ENCODE peak calls at places on chromosomes 3 and 15, in seven cellular contexts. A is NCI-H524; V is EL; Y is CD8-positive, alpha-beta T cell; H is HT-29; T is sciatic nerve; R is DMS 273 treated with DMSO at 0.1 percent for 48 hours. I is an unnamed sample.

GRCh38 chr3:143433787-143434378 is 314.3 kb downstream of the CHST2 start:
- DNase-seq in A (no peak), H (peak), Y (no peak), T (no peak), V (no peak), R (no peak), I (no peak)

GRCh38 chr3:123122525-123123315 is 55.9 kb downstream of the PDIA5 start:
- DNase-seq in A (peak), T (no peak), H (no peak), R (no peak), V (peak), Y (no peak), I (no peak)

GRCh38 chr3:11564577-11565001 is 79.1 kb downstream of the VGLL4 start:
- DNase-seq in A (no peak), R (no peak), Y (no peak), T (no peak), V (no peak), H (no peak), I (no peak)

GRCh38 chr3:38334656-38335055 is 11.9 kb upstream of the XYLB start:
- DNase-seq in R (no peak), T (no peak), V (peak), A (no peak), Y (no peak), H (no peak), I (no peak)

GRCh38 chr3:42061711-42062408 is 29.3 kb upstream of the TRAK1 start:
- DNase-seq in V (peak), H (no peak), R (peak), A (peak), T (no peak), Y (no peak), I (no peak)

GRCh38 chr15:33031324-33031736 is 163.2 kb downstream of the FMN1 start:
- DNase-seq in A (peak), R (peak), T (no peak), H (no peak), V (peak), Y (no peak), I (no peak)

GRCh38 chr3:179842061-179842460 is 189.2 kb downstream of the USP13 start:
- DNase-seq in T (no peak), R (no peak), Y (no peak), H (no peak), A (no peak), V (no peak), I (no peak)

GRCh38 chr15:90617171-90617570 is 87.4 kb downstream of the CRTC3 start:
- DNase-seq in Y (no peak), H (no peak), T (no peak), A (no peak), V (no peak), R (no peak), I (no peak)

GRCh38 chr3:49022751-49023171 is 840 bp downstream of the NDUFAF3 start:
- DNase-seq in R (no peak), A (no peak), Y (no peak), V (peak), T (no peak), H (peak), I (peak)

GRCh38 chr3:20846792-20847191 is 660.8 kb upstream of the SGO1 start:
- DNase-seq in H (no peak), Y (no peak), A (no peak), T (no peak), R (no peak), V (no peak), I (no peak)

GRCh38 chr3:7144696-7145308 is 283.9 kb downstream of the GRM7 start:
- DNase-seq in T (no peak), Y (no peak), H (peak), V (no peak), R (no peak), A (peak), I (peak)

GRCh38 chr15:59169337-59169736 is 37.3 kb upstream of the LDHAL6B start:
- DNase-seq in R (no peak), V (peak), Y (no peak), A (no peak), H (no peak), T (no peak), I (no peak)

GRCh38 chr3:128714887-128715496 is 11.0 kb upstream of the RAB7A start:
- DNase-seq in Y (peak), H (no peak), R (no peak), V (no peak), A (no peak), T (no peak), I (peak)

GRCh38 chr3:57079221-57079831 is 18.9 kb downstream of the SPATA12 start:
- DNase-seq in V (peak), R (no peak), Y (no peak), A (no peak), T (peak), H (peak), I (no peak)

GRCh38 chr3:128083980-128084674 is 31.9 kb downstream of the SEC61A1 start:
- DNase-seq in Y (no peak), R (peak), V (no peak), A (no peak), T (no peak), H (no peak), I (no peak)

GRCh38 chr3:152307829-152308474 is 39.2 kb downstream of the MBNL1 start:
- DNase-seq in H (peak), R (no peak), A (no peak), T (no peak), V (peak), Y (no peak), I (no peak)

GRCh38 chr3:100455841-100456550 is 36.4 kb upstream of the TMEM45A start:
- DNase-seq in Y (no peak), H (no peak), A (no peak), R (no peak), T (no peak), V (no peak), I (no peak)

GRCh38 chr15:66595937-66596545 is 30.2 kb upstream of the LCTL start:
- DNase-seq in H (no peak), R (no peak), T (no peak), A (no peak), V (peak), Y (no peak), I (no peak)

GRCh38 chr3:66532160-66532587 is 31.4 kb upstream of the LRIG1 start:
- DNase-seq in T (no peak), H (no peak), A (no peak), Y (no peak), R (no peak), V (no peak), I (no peak)

GRCh38 chr3:3578723-3579122 is 220.5 kb upstream of the LRRN1 start:
- DNase-seq in R (no peak), A (no peak), Y (no peak), H (no peak), T (no peak), V (no peak), I (no peak)

GRCh38 chr15:80701676-80702311 is 6.7 kb downstream of the ABHD17C start:
- DNase-seq in A (no peak), H (no peak), Y (no peak), V (no peak), R (no peak), T (no peak), I (no peak)

GRCh38 chr15:76904461-76905012 is 603 bp downstream of the SCAPER start:
- DNase-seq in R (no peak), H (peak), T (no peak), A (peak), V (peak), Y (peak), I (peak)

I was measured in KBM-7.